ENCODE peak calls at places on chromosome 22, in four cellular contexts. P is GM23248, M is SK-N-SH, B is neural progenitor cell. X is an unnamed sample. For H3F3A, the result is how much of the 10 kb centered on the place peaks cover.

GRCh38 chr22:47626428-47627390 is 864.3 kb downstream of the TBC1D22A start:
- DNase-seq in P (no peak), M (no peak), B (no peak), X (no peak)

GRCh38 chr22:42301072-42301741 is 30.8 kb upstream of the TCF20 start:
- DNase-seq in B (no peak), P (no peak), M (no peak), X (no peak)

GRCh38 chr22:19738664-19739447 is 15.5 kb downstream of the GP1BB start:
- DNase-seq in B (no peak), M (no peak), P (no peak), X (no peak)

GRCh38 chr22:47175151-47175760 is 412.8 kb downstream of the TBC1D22A start:
- DNase-seq in M (no peak), P (peak), B (no peak), X (no peak)

GRCh38 chr22:41542224-41542623 is 2.0 kb downstream of the POLR3H start:
- DNase-seq in P (no peak), B (no peak), M (no peak), X (no peak)

GRCh38 chr22:43000441-43001175 is 14.3 kb downstream of the PACSIN2 start:
- DNase-seq in B (no peak), M (no peak), P (peak), X (no peak)

GRCh38 chr22:43481528-43482309 is 69.9 kb downstream of the MPPED1 start:
- DNase-seq in P (no peak), M (no peak), B (peak), X (no peak)

GRCh38 chr22:25497269-25497668 is 67.2 kb upstream of the GRK3 start:
- DNase-seq in M (no peak), B (no peak), P (no peak), X (no peak)

GRCh38 chr22:31218565-31219262 is 6.6 kb downstream of the LIMK2 start:
- DNase-seq in M (no peak), B (peak), P (no peak), X (no peak)

GRCh38 chr22:30266445-30267381 is at the start of gene OSM:
- DNase-seq in P (no peak), B (no peak), M (no peak), X (no peak)

GRCh38 chr22:44580176-44580575 is 82.1 kb upstream of the RTL6 start:
- DNase-seq in M (no peak), P (no peak), B (no peak), X (no peak)

GRCh38 chr22:31253949-31254348 is 38.3 kb downstream of the PIK3IP1 start:
- DNase-seq in B (no peak), M (no peak), P (no peak), X (peak)

GRCh38 chr22:48428556-48429371 is 1398.9 kb downstream of the BRD1 start:
- DNase-seq in P (peak), B (no peak), M (no peak), X (no peak)

GRCh38 chr22:42701694-42702093 is 19.0 kb downstream of the A4GALT start:
- DNase-seq in P (no peak), B (no peak), M (no peak), X (no peak)

GRCh38 chr22:24421428-24421931 is 5.9 kb upstream of the ADORA2A start:
- DNase-seq in B (peak), M (peak), P (no peak), X (no peak)

GRCh38 chr22:32411829-32412592 is at the start of gene RTCB:
- DNase-seq in P (peak), M (peak), B (peak), X (peak)

GRCh38 chr22:45101828-45102227 is 61.9 kb upstream of the NUP50 start:
- DNase-seq in B (peak), M (peak), P (peak), X (no peak)

GRCh38 chr22:30005213-30005857 is 74.9 kb upstream of the HORMAD2 start:
- DNase-seq in B (peak), M (peak), P (peak), X (peak)

GRCh38 chr22:46879083-46879482 is 116.6 kb downstream of the TBC1D22A start:
- DNase-seq in P (no peak), M (no peak), B (no peak), X (peak)

GRCh38 chr22:46854125-46854870 is 91.8 kb downstream of the TBC1D22A start:
- DNase-seq in B (no peak), M (no peak), P (no peak), X (peak)

GRCh38 chr22:30305519-30305905 is 16.2 kb upstream of the CASTOR1 start:
- DNase-seq in M (no peak), B (no peak), P (peak), X (no peak)

GRCh38 chr22:24871611-24872205 is 65.7 kb downstream of the SGSM1 start:
- DNase-seq in P (no peak), B (no peak), M (no peak), X (no peak)

GRCh38 chr22:45664136-45664646 is 7.4 kb upstream of the ATXN10 start:
- DNase-seq in M (no peak), P (no peak), B (no peak), X (no peak)

GRCh38 chr22:17264321-17265052 is 45.3 kb upstream of the ADA2 start:
- DNase-seq in M (peak), B (peak), P (peak), X (no peak)

GRCh38 chr22:24564376-24565058 is 8.7 kb downstream of the SNRPD3 start:
- DNase-seq in B (no peak), P (no peak), M (no peak), X (no peak)

GRCh38 chr22:43782448-43782847 is 29.7 kb downstream of the EFCAB6 start:
- DNase-seq in P (peak), M (no peak), B (no peak), X (no peak)

GRCh38 chr22:20439928-20440575 is 2.4 kb upstream of the SCARF2 start:
- DNase-seq in M (no peak), P (no peak), B (no peak), X (no peak)

GRCh38 chr22:37485714-37486223 is 415 bp downstream of the MFNG start:
- DNase-seq in P (no peak), M (no peak), B (no peak), X (no peak)

GRCh38 chr22:44894321-44894720 is 115.5 kb downstream of the PHF21B start:
- DNase-seq in P (no peak), B (no peak), M (no peak), X (no peak)

GRCh38 chr22:17562906-17563870 is at the start of gene SLC25A18:
- DNase-seq in M (no peak), B (peak), P (no peak), X (no peak)

GRCh38 chr22:46537946-46538815 is 761 bp upstream of the CELSR1 start:
- DNase-seq in M (peak), P (peak), B (peak), X (peak)

GRCh38 chr22:19473578-19473977 is 5.4 kb downstream of the UFD1 start:
- DNase-seq in M (no peak), P (peak), B (no peak), X (no peak)

GRCh38 chr22:41568811-41569210 is 8.0 kb downstream of the CSDC2 start:
- DNase-seq in P (no peak), M (peak), B (no peak), X (no peak)

GRCh38 chr22:46150615-46151423 is 493 bp downstream of the PPARA start:
- DNase-seq in P (peak), B (peak), M (peak), X (peak)

GRCh38 chr22:32587449-32587848 is 112.8 kb downstream of the FBXO7 start:
- DNase-seq in P (no peak), M (no peak), B (no peak), X (no peak)

GRCh38 chr22:46528121-46528610 is 9.3 kb downstream of the CELSR1 start:
- DNase-seq in M (no peak), P (no peak), B (no peak), X (peak)

GRCh38 chr22:20156611-20157415 is 6.0 kb upstream of the CCDC188 start:
- DNase-seq in B (peak), P (peak), M (peak), X (peak)

DNA sequence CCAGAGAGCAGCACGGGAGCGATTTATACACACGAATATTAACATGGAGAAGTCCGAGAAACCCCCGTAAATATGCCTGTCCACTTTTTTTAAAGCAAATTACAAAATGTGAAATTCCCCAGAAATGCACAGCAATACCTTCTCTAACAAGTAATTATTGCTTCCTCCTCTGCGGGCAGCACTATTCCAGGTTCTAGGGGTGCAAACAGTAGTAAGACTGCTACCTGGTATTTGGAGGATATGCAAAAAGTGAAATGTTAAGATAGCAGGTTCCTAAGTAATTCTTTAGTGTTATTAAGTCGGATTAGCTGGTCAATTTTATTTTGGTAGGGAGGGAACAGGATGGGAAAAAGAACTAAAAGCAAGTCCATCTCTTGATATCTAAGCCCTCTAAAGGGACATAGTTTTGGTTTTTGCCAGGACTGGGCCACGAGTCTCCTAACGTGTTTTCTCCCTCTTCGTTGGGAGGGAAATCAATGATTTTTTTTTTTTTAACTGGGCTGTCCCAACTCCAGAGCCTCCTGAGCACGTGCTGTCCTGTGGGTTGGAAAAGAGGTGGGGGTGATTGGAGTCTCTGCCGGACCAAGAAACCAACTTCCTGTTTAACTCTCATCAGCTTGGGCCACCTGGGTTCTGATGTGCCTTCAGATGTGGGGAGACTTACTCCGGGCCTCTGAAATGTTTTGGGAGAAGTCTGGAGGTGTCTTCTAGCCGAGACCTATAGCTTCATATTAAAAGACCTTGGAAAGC is 1.7 kb upstream of the XBP1 start:
- DNase-seq in M (no peak), P (no peak), B (no peak), X (no peak)
- H3F3A ChIP-seq in M (under half), P (under half), B (under half), X (under half)

GRCh38 chr22:26707090-26707489 is 49.7 kb downstream of the MIAT start:
- DNase-seq in M (no peak), B (no peak), P (no peak), X (no peak)
- H3F3A ChIP-seq in M (under half), B (under half), P (under half), X (under half)

DNA sequence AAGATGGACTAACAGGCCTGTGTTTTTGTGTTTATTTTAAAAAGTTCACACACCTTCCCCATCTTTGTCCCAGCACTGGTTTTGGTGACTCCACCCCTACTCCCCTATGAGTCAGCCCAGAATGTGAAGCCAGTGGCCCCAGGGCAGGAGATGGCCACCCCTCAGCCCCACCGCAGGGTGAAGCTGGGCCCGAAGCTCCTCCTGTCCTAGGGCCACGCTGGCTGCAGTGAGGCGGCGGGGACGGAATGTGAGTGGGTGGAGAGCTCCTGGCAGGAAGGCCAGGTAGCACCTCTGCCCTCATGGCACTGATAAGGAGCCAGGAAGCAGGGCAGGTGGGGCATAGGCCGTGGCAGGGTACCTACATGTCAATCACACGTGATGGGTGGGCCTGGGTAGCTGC is 39.9 kb downstream of the SGSM3 start:
- DNase-seq in M (no peak), B (no peak), P (peak), X (peak)
- H3F3A ChIP-seq in M (under half), B (under half), P (under half), X (under half)

DNA sequence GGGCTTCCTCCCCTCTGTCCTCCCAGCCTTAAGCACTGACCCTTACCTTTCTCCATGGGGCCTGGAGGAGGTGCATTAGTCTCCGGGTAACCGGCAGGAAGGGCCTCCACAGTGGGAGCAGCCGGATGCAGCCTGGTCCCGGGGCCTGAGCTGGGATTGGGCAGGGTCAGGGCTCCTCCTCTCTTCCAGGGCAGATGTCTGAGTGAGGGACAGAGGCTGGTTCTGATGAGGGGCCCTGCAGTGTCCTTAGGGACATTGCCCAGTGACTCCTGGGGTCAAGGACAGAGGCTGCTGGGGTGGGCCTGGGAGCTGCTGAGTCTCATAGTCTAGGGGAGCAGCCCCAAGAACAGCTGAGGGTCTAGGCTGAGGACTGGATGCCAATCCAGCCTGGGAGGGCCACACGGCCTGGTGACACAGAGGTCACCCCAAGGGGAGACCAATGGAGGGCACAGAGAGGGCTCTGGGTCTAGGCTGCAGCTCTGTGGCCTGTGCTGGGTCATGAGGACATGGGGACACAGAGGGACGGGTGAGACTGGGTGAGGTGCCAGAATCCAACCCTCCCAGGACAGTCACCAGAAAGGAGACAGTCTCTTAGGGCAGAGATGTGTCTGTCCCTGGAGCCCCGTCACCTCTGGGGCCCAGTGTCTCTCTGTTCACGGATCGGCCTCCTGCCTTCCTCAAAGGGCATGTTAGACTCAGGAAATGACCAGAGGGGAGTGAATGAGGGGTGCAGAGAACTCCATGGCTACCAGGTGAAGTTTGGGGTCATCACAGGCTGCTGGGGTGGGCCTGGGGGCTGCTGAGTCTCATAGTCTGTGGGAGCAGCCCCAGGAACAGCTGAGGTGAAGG is 6.5 kb downstream of the IGLL5 start:
- DNase-seq in P (no peak), M (no peak), B (no peak), X (no peak)
- H3F3A ChIP-seq in P (under half), M (under half), B (under half), X (under half)

DNA sequence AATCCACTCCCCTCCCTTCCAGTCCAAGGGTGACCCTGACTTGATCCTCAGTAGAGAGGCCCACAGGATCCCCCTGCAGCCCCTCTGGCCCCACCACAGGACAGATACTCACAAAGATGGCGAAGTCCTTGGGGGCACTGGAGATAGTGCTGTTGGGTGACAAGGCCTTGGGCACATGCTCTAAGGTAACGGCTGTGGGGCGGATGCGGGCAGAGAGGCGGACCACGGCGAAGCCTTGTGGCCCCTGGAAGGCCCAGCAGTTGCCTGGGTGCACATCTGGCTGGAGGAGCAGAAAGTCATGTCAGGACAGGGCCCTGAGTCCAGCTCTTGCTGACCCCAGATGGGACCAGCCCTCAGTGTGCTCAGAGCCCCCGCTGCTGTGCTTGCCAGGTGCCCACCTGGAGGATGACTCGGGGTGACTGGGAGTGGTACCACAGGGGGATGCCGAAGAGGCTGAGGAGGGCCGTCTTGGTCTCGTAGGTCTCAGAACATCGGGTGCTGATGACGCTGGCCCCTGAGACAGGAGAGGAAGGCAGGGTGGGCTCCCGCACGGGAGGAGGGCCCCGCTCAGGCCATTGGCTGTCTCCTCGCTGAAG is 17.2 kb downstream of the SUN2 start:
- DNase-seq in P (no peak), B (no peak), M (no peak), X (no peak)
- H3F3A ChIP-seq in P (under half), B (under half), M (under half), X (under half)

GRCh38 chr22:36331306-36331911 is 56.4 kb downstream of the MYH9 start:
- DNase-seq in B (no peak), P (peak), M (peak), X (peak)
- H3F3A ChIP-seq in B (under half), P (half or more), M (half or more), X (half or more)

GRCh38 chr22:39427751-39428596 is 28.4 kb downstream of the TAB1 start:
- DNase-seq in M (no peak), P (no peak), B (no peak), X (no peak)

GRCh38 chr22:39429186-39429585 is 27.6 kb upstream of the MGAT3 start:
- DNase-seq in B (no peak), M (no peak), P (no peak), X (no peak)

GRCh38 chr22:39429916-39430575 is 26.8 kb upstream of the MGAT3 start:
- DNase-seq in P (no peak), B (no peak), M (no peak), X (no peak)

GRCh38 chr22:39430576-39431150 is 26.1 kb upstream of the MGAT3 start:
- DNase-seq in M (no peak), B (no peak), P (no peak), X (no peak)

GRCh38 chr22:39428597-39429071 is 28.2 kb upstream of the MGAT3 start:
- DNase-seq in P (no peak), B (peak), M (no peak), X (peak)
- H3F3A ChIP-seq in P (under half), B (under half), M (under half), X (under half)

DNA sequence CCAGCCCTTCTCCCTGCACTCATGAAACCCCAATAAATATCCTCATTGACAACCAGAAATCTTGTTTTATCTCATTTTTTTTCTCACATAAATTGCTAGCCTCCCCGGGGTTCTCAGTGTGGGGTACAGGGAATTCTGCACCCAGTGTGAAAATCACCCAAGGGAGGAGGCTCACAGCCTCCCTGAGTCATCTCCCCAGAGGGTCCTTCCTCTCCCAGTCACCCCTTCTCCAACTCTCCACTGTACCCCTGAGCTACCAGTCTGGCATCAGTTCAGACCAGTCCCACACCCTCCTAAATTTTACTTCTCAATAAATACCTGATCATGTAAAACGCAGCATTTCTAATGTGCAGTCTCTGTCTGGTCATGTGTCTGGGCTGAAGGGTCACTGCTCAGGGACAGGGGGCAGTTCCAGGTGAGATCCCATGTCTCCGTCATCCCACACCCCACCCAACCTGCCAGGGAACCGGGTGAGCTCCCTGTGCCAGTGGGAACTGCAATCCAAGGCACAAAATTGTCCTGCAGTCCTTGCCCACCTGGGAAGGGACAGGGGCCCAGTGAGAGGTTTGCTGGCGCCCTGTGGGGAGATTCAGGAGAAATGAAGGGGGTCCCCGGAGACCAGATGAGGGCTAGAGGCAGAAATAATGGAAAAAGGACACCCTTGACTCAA is 8.3 kb downstream of the IGLL5 start:
- DNase-seq in P (no peak), M (no peak), B (no peak), X (no peak)
- H3F3A ChIP-seq in P (under half), M (under half), B (under half), X (under half)

DNA sequence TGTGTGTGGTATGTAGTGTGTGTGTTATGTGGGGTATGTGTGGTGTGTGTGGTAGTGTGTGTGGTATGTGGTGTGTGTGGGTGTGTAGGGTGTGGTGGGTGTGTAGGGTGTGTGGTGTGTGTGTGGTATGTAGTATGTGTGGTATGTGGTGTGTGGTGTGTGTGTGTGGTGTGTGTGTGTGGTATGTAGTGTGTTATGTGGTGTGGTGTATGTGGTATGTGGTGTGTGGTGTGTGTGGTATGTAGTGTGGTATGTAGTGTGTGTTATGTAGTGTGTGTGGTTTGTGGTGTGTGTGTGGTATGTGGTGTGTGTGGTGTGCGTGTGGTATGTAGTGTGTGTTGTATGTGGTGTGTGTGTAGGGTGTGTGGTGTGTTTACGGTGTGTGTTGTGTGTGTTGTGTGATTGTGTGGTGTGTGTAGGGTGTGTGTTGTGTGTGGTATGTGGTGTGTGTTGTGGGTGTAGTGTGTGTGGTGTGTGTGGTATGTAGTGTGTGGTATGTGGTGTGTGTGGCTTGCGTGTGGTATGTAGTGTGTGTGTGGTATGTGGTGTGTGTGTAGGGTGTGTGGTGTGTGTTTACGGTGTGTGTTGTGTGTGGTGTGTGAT is 4.2 kb upstream of the PPP6R2 start:
- DNase-seq in B (no peak), P (no peak), M (no peak), X (no peak)
- H3F3A ChIP-seq in B (under half), P (under half), M (under half), X (half or more)